ENCODE peak calls at places on chromosomes 3 and 15, in seven cellular contexts. N, C, I, H, M, L and P are unnamed samples.

GRCh38 chr15:42035362-42035761 is 14.5 kb upstream of the PLA2G4E start:
- DNase-seq in N (no peak), C (no peak), I (peak), H (peak), M (no peak), L (no peak), P (peak)

GRCh38 chr3:193826126-193826795 is 233.3 kb downstream of the OPA1 start:
- DNase-seq in N (peak), C (no peak), I (peak), H (peak), M (no peak), L (no peak), P (no peak)

GRCh38 chr15:101239724-101240136 is 12.1 kb downstream of the CHSY1 start:
- DNase-seq in N (no peak), C (no peak), I (no peak), H (no peak), M (no peak), L (no peak), P (no peak)

GRCh38 chr3:171157286-171157685 is 130.8 kb upstream of the SLC2A2 start:
- DNase-seq in N (no peak), C (peak), I (peak), H (no peak), M (no peak), L (no peak), P (no peak)

GRCh38 chr15:91941871-91942270 is 88.4 kb downstream of the SLCO3A1 start:
- DNase-seq in N (no peak), C (no peak), I (peak), H (no peak), M (no peak), L (no peak), P (no peak)

GRCh38 chr15:32651229-32651837 is 9.8 kb downstream of the SCG5 start:
- DNase-seq in N (no peak), C (peak), I (peak), H (peak), M (peak), L (no peak), P (peak)

GRCh38 chr3:186411994-186412393 is 50.0 kb upstream of the DGKG start:
- DNase-seq in N (no peak), C (no peak), I (no peak), H (no peak), M (no peak), L (no peak), P (no peak)

GRCh38 chr15:68224108-68224507 is 5.4 kb downstream of the CLN6 start:
- DNase-seq in N (no peak), C (no peak), I (no peak), H (no peak), M (no peak), L (no peak), P (no peak)

GRCh38 chr15:58628206-58629057 is 121.1 kb downstream of the ADAM10 start:
- DNase-seq in N (no peak), C (no peak), I (peak), H (peak), M (no peak), L (no peak), P (no peak)